ENCODE peak calls at places on chromosome 20, in six cellular contexts. C, A, J, F, K and L are unnamed samples.

GRCh38 chr20:56463428-56463827 is 5.0 kb upstream of the RTF2 start:
- DNase-seq in K (no peak), F (no peak), J (no peak), A (no peak), C (no peak), L (no peak)

GRCh38 chr20:1489764-1490436 is 1.3 kb downstream of the SIRPB2 start:
- DNase-seq in A (no peak), C (no peak), F (no peak), K (no peak), J (no peak), L (no peak)

GRCh38 chr20:2748551-2749342 is 51.7 kb downstream of the CPXM1 start:
- DNase-seq in A (no peak), C (no peak), F (peak), J (no peak), K (no peak), L (no peak)

GRCh38 chr20:36569847-36570429 is 3.5 kb upstream of the TGIF2 start:
- DNase-seq in A (peak), C (no peak), J (no peak), F (no peak), K (no peak), L (no peak)

GRCh38 chr20:22925613-22925983 is 109.5 kb upstream of the SSTR4 start:
- DNase-seq in K (no peak), F (no peak), A (no peak), C (no peak), J (no peak), L (no peak)

GRCh38 chr20:63314015-63314471 is 21.1 kb downstream of the COL20A1 start:
- DNase-seq in A (no peak), C (no peak), K (no peak), J (no peak), F (no peak), L (no peak)

GRCh38 chr20:63794614-63795013 is 36.5 kb downstream of the ZBTB46 start:
- DNase-seq in J (no peak), C (no peak), K (no peak), F (no peak), A (no peak), L (no peak)

GRCh38 chr20:62062661-62063600 is 2.8 kb downstream of the TAF4 start:
- DNase-seq in F (no peak), J (no peak), A (no peak), K (no peak), C (no peak), L (no peak)

GRCh38 chr20:45578151-45578660 is 878 bp downstream of the WFDC8 start:
- DNase-seq in J (no peak), A (no peak), C (no peak), K (no peak), F (peak), L (no peak)

GRCh38 chr20:42179768-42180167 is 561.6 kb upstream of the CHD6 start:
- DNase-seq in F (peak), J (no peak), A (peak), C (no peak), K (no peak), L (no peak)

GRCh38 chr20:2337142-2337541 is 41.3 kb downstream of the TGM3 start:
- DNase-seq in C (no peak), F (no peak), A (no peak), K (no peak), J (no peak), L (peak)

GRCh38 chr20:3874194-3874824 is 14.9 kb upstream of the PANK2 start:
- DNase-seq in J (no peak), C (no peak), A (no peak), K (no peak), F (no peak), L (no peak)

GRCh38 chr20:49281059-49281912 is 3.4 kb upstream of the ZNFX1 start:
- DNase-seq in J (no peak), K (no peak), C (no peak), F (peak), A (peak), L (no peak)

GRCh38 chr20:58177799-58178198 is 50.7 kb downstream of the ANKRD60 start:
- DNase-seq in K (no peak), J (no peak), A (no peak), F (no peak), C (no peak), L (no peak)

GRCh38 chr20:62485062-62485700 is 9.4 kb upstream of the GATA5 start:
- DNase-seq in K (no peak), J (no peak), A (peak), F (peak), C (no peak), L (no peak)

GRCh38 chr20:63508072-63508768 is 9.3 kb upstream of the EEF1A2 start:
- DNase-seq in F (no peak), K (no peak), A (no peak), J (no peak), C (no peak), L (no peak)